ENCODE peak calls at places on chromosomes 13 and 19, in eight cellular contexts. D is left cardiac atrium; V is neural crest cell; X is cardiac fibroblast; Y is activated CD8-positive, alpha-beta memory T cell treated with anti-CD3 and anti-CD28 coated beads, Interleukin-2, amount 10 ng/mL, durations not matched to agents 7 days and 5 days; O is lower leg skin; I is AG04450; Z is fibroblast of lung. T is an unnamed sample.

GRCh38 chr13:49220856-49221614 is 897 bp downstream of the MLNR start:
- DNase-seq in Y (peak; percentile 37), I (no peak), Z (no peak), V (no peak), X (peak; percentile 15), O (no peak), D (peak; percentile 33), T (no peak)

GRCh38 chr13:66657165-66657895 is 572.8 kb downstream of the PCDH9 start:
- DNase-seq in Z (peak; percentile 88), D (peak; percentile 77), V (no peak), X (peak; percentile 96), O (peak; percentile 59), Y (no peak), I (peak; percentile 91), T (no peak)

GRCh38 chr13:30105381-30105780 is 202.0 kb downstream of the KATNAL1 start:
- DNase-seq in X (no peak), Y (no peak), D (no peak), V (no peak), O (no peak), Z (no peak), I (no peak), T (peak; percentile 53)

GRCh38 chr13:33707449-33707848 is 110.5 kb upstream of the RFC3 start:
- DNase-seq in V (no peak), O (no peak), Y (no peak), Z (no peak), D (no peak), I (no peak), X (no peak), T (no peak)

GRCh38 chr19:703651-704446 is 4.9 kb upstream of the PALM start:
- DNase-seq in O (peak; percentile 50), I (no peak), X (peak; percentile 82), D (peak; percentile 90), Z (peak; percentile 57), V (peak; percentile 72), Y (peak; percentile 81), T (peak; percentile 90)

GRCh38 chr19:41955521-41955920 is 3.6 kb downstream of the RABAC1 start:
- DNase-seq in O (no peak), D (no peak), X (no peak), Z (no peak), Y (no peak), V (no peak), I (no peak), T (no peak)

GRCh38 chr13:37348916-37349653 is 243.6 kb upstream of the CSNK1A1L start:
- DNase-seq in O (no peak), Y (no peak), Z (peak; percentile 57), X (no peak), V (no peak), I (peak; percentile 8), D (no peak), T (no peak)

GRCh38 chr13:37561031-37561430 is 37.5 kb downstream of the POSTN start:
- DNase-seq in X (peak; percentile 24), Y (no peak), O (no peak), I (no peak), V (no peak), Z (no peak), D (no peak), T (no peak)

GRCh38 chr19:16351133-16351809 is 26.6 kb downstream of the KLF2 start:
- DNase-seq in X (peak; percentile 22), I (no peak), Z (no peak), D (no peak), V (no peak), O (no peak), Y (no peak), T (no peak)

GRCh38 chr13:43516401-43516826 is 270.4 kb downstream of the ENOX1 start:
- DNase-seq in X (peak; percentile 91), Z (peak; percentile 91), Y (no peak), O (peak; percentile 48), D (no peak), V (no peak), I (peak; percentile 65), T (no peak)

GRCh38 chr13:20340759-20341161 is 108.6 kb upstream of the GJB6 start:
- DNase-seq in X (peak; percentile 46), V (no peak), Y (no peak), I (no peak), O (peak; percentile 56), D (no peak), Z (peak; percentile 13), T (no peak)

GRCh38 chr13:24716011-24716410 is 35.8 kb downstream of the ATP12A start:
- DNase-seq in D (no peak), X (no peak), Y (no peak), V (no peak), Z (no peak), I (no peak), O (no peak), T (no peak)

GRCh38 chr13:75635621-75636338 is at the start of gene LMO7:
- DNase-seq in D (peak; percentile 48), V (peak; percentile 31), X (peak; percentile 55), Y (no peak), I (no peak), Z (no peak), O (peak; percentile 16), T (peak; percentile 84)

GRCh38 chr19:45368737-45369340 is 1.5 kb downstream of the ERCC2 start:
- DNase-seq in X (no peak), V (no peak), I (no peak), Z (no peak), D (no peak), Y (no peak), O (no peak), T (no peak)

GRCh38 chr13:24719139-24719538 is 38.9 kb downstream of the ATP12A start:
- DNase-seq in Z (no peak), X (no peak), D (no peak), V (no peak), O (no peak), I (no peak), Y (no peak), T (no peak)

GRCh38 chr19:840519-841206 is at the start of gene PRTN3:
- DNase-seq in I (no peak), O (no peak), D (no peak), Y (no peak), Z (no peak), V (no peak), X (no peak), T (no peak)

GRCh38 chr19:3389876-3390361 is 23.5 kb downstream of the NFIC start:
- DNase-seq in V (no peak), X (peak; percentile 37), Y (no peak), O (peak; percentile 15), I (no peak), Z (peak; percentile 70), D (no peak), T (peak; percentile 65)

GRCh38 chr13:92384410-92384809 is 842.2 kb upstream of the GPC6 start:
- DNase-seq in Y (no peak), Z (no peak), D (no peak), V (no peak), I (no peak), O (no peak), X (no peak), T (no peak)

GRCh38 chr13:96053003-96053703 is at the start of gene UGGT2:
- DNase-seq in Z (peak; percentile 95), I (peak; percentile 88), D (peak; percentile 98), X (peak; percentile 97), O (peak; percentile 85), Y (peak; percentile 41), V (peak; percentile 83), T (peak; percentile 59)

GRCh38 chr19:42294471-42295137 is 7.3 kb upstream of the PRR19 start:
- DNase-seq in I (no peak), Z (no peak), D (no peak), X (no peak), O (no peak), V (no peak), Y (no peak), T (no peak)

GRCh38 chr19:10419646-10420443 is 493 bp upstream of the PDE4A start:
- DNase-seq in Z (peak; percentile 50), I (no peak), V (no peak), O (no peak), D (no peak), X (peak; percentile 46), Y (peak; percentile 85), T (peak; percentile 94)

GRCh38 chr13:25770601-25771000 is 281.2 kb downstream of the SHISA2 start:
- DNase-seq in Z (no peak), I (no peak), Y (no peak), V (no peak), D (no peak), X (no peak), O (no peak), T (no peak)

GRCh38 chr13:59398127-59398526 is 765.6 kb downstream of the DIAPH3 start:
- DNase-seq in O (no peak), Z (no peak), V (no peak), X (peak; percentile 38), I (no peak), D (peak; percentile 32), Y (no peak), T (no peak)

GRCh38 chr13:84896128-84896527 is 903.1 kb downstream of the SLITRK6 start:
- DNase-seq in V (peak; percentile 67), O (no peak), D (no peak), Y (no peak), Z (peak; percentile 80), I (peak; percentile 43), X (peak; percentile 74), T (no peak)

GRCh38 chr13:40149611-40150283 is 494.3 kb downstream of the COG6 start:
- DNase-seq in X (peak; percentile 95), Y (no peak), Z (peak; percentile 90), O (no peak), V (no peak), I (peak; percentile 21), D (peak; percentile 45), T (no peak)

GRCh38 chr19:1672769-1673644 is 20.6 kb upstream of the TCF3 start:
- DNase-seq in I (no peak), X (no peak), D (no peak), V (no peak), O (no peak), Z (no peak), Y (no peak), T (no peak)

GRCh38 chr13:26920614-26921355 is 160.2 kb upstream of the GPR12 start:
- DNase-seq in Z (no peak), I (no peak), X (no peak), Y (no peak), V (no peak), D (no peak), O (no peak), T (no peak)

GRCh38 chr19:43265664-43266025 is 3.7 kb downstream of the PSG9 start:
- DNase-seq in Z (no peak), D (no peak), I (no peak), Y (no peak), O (no peak), V (no peak), X (no peak), T (no peak)

GRCh38 chr19:16883518-16883917 is 5.3 kb upstream of the F2RL3 start:
- DNase-seq in X (no peak), V (no peak), I (no peak), O (no peak), Y (no peak), D (no peak), Z (no peak), T (no peak)

GRCh38 chr13:94549241-94550029 is 46.5 kb downstream of the TGDS start:
- DNase-seq in Z (peak; percentile 98), Y (peak; percentile 94), V (peak; percentile 92), D (peak; percentile 95), I (peak; percentile 92), X (peak; percentile 97), O (peak; percentile 97), T (peak; percentile 95)

GRCh38 chr19:45477216-45477615 is 9.4 kb downstream of the FOSB start:
- DNase-seq in O (no peak), X (no peak), V (no peak), I (no peak), Y (no peak), D (no peak), Z (no peak), T (no peak)

GRCh38 chr19:40605201-40605971 is 4.2 kb downstream of the LTBP4 start:
- DNase-seq in Z (peak; percentile 63), X (peak; percentile 67), O (peak; percentile 78), Y (peak; percentile 92), D (peak; percentile 79), V (no peak), I (no peak), T (peak; percentile 81)

GRCh38 chr13:34942732-34943674 is 933 bp downstream of the NBEA start:
- DNase-seq in V (peak; percentile 5), Z (no peak), X (no peak), Y (no peak), D (peak; percentile 28), O (no peak), I (no peak), T (no peak)

GRCh38 chr13:21216332-21216731 is 39.9 kb downstream of the MRPL57 start:
- DNase-seq in Z (no peak), O (no peak), V (no peak), Y (no peak), D (no peak), X (no peak), I (no peak), T (no peak)

T was measured in H1.